ENCODE peak calls at places on chromosomes 12 and 14, in nine cellular contexts. I, S, P, F, Y, K, C, H and E are unnamed samples.

GRCh38 chr12:501722-502447 is 42.1 kb downstream of the B4GALNT3 start:
- DNase-seq in I (peak), S (no peak), P (no peak), F (no peak), Y (no peak), K (no peak), C (no peak), H (no peak), E (no peak)

GRCh38 chr12:132133952-132134652 is 10.0 kb downstream of the DDX51 start:
- DNase-seq in I (peak), S (no peak), P (peak), F (no peak), Y (no peak), K (no peak), C (no peak), H (no peak), E (no peak)

GRCh38 chr12:6927999-6928702 is 392 bp downstream of the ATN1 start:
- DNase-seq in I (peak), S (no peak), P (no peak), F (peak), Y (no peak), K (peak), C (no peak), H (no peak), E (no peak)

GRCh38 chr14:101819251-101819990 is 57.9 kb downstream of the PPP2R5C start:
- DNase-seq in I (no peak), S (peak), P (no peak), F (no peak), Y (no peak), K (no peak), C (no peak), H (no peak), E (peak)

GRCh38 chr12:34371050-34371449 is 348.8 kb downstream of the ALG10 start:
- DNase-seq in I (no peak), S (no peak), P (no peak), F (no peak), Y (no peak), K (no peak), C (no peak), H (no peak), E (no peak)

GRCh38 chr12:119807380-119807779 is 69.7 kb downstream of the CIT start:
- DNase-seq in I (peak), S (no peak), P (no peak), F (no peak), Y (no peak), K (no peak), C (no peak), H (no peak), E (no peak)

GRCh38 chr12:52910248-52910883 is 5.5 kb upstream of the KRT8 start:
- DNase-seq in I (no peak), S (no peak), P (no peak), F (no peak), Y (no peak), K (no peak), C (no peak), H (no peak), E (no peak)

GRCh38 chr12:109288571-109288970 is 20.5 kb downstream of the FOXN4 start:
- DNase-seq in I (no peak), S (no peak), P (no peak), F (no peak), Y (no peak), K (peak), C (no peak), H (no peak), E (no peak)

GRCh38 chr12:50537538-50537919 is 32.7 kb downstream of the DIP2B start:
- DNase-seq in I (no peak), S (no peak), P (no peak), F (no peak), Y (no peak), K (no peak), C (no peak), H (no peak), E (no peak)

GRCh38 chr12:110546339-110546738 is 36.8 kb downstream of the PPTC7 start:
- DNase-seq in I (no peak), S (no peak), P (no peak), F (no peak), Y (no peak), K (no peak), C (no peak), H (no peak), E (no peak)

GRCh38 chr12:12774791-12775190 is 10.7 kb upstream of the APOLD1 start:
- DNase-seq in I (no peak), S (no peak), P (no peak), F (no peak), Y (no peak), K (no peak), C (no peak), H (no peak), E (no peak)

GRCh38 chr12:11941601-11942360 is 129.0 kb upstream of the BCL2L14 start:
- DNase-seq in I (no peak), S (no peak), P (no peak), F (no peak), Y (no peak), K (no peak), C (no peak), H (no peak), E (no peak)

GRCh38 chr14:32129124-32129523 is 52.0 kb downstream of the ARHGAP5 start:
- DNase-seq in I (no peak), S (no peak), P (no peak), F (no peak), Y (no peak), K (no peak), C (no peak), H (no peak), E (no peak)

GRCh38 chr12:40158592-40159111 is 52.8 kb upstream of the SLC2A13 start:
- DNase-seq in I (peak), S (no peak), P (no peak), F (no peak), Y (no peak), K (no peak), C (no peak), H (no peak), E (no peak)

GRCh38 chr12:48078901-48079300 is 27.0 kb downstream of the SENP1 start:
- DNase-seq in I (no peak), S (no peak), P (no peak), F (no peak), Y (no peak), K (no peak), C (no peak), H (no peak), E (no peak)

GRCh38 chr14:97413991-97414717 is 617.0 kb downstream of the VRK1 start:
- DNase-seq in I (no peak), S (no peak), P (peak), F (no peak), Y (no peak), K (no peak), C (no peak), H (no peak), E (no peak)

GRCh38 chr14:101082436-101083384 is 179.2 kb upstream of the RTL1 start:
- DNase-seq in I (no peak), S (no peak), P (no peak), F (no peak), Y (no peak), K (no peak), C (no peak), H (no peak), E (no peak)

GRCh38 chr14:96583605-96584041 is 81.4 kb downstream of the PAPOLA start:
- DNase-seq in I (no peak), S (no peak), P (no peak), F (no peak), Y (no peak), K (no peak), C (no peak), H (no peak), E (no peak)

GRCh38 chr14:39876935-39877334 is 444.7 kb upstream of the FBXO33 start:
- DNase-seq in I (no peak), S (no peak), P (no peak), F (no peak), Y (no peak), K (no peak), C (no peak), H (no peak), E (no peak)

GRCh38 chr14:34051966-34052657 is 101.2 kb upstream of the EGLN3 start:
- DNase-seq in I (no peak), S (no peak), P (no peak), F (no peak), Y (no peak), K (no peak), C (no peak), H (no peak), E (no peak)

GRCh38 chr12:123064356-123064755 is 83.9 kb downstream of the ARL6IP4 start:
- DNase-seq in I (no peak), S (no peak), P (no peak), F (peak), Y (peak), K (no peak), C (no peak), H (no peak), E (no peak)

GRCh38 chr14:58772814-58773620 is 135.3 kb downstream of the DACT1 start:
- DNase-seq in I (peak), S (no peak), P (no peak), F (no peak), Y (no peak), K (no peak), C (no peak), H (no peak), E (no peak)

GRCh38 chr14:22282429-22282828 is 306.6 kb downstream of the DAD1 start:
- DNase-seq in I (no peak), S (no peak), P (no peak), F (no peak), Y (no peak), K (peak), C (peak), H (no peak), E (no peak)

GRCh38 chr12:95532851-95533250 is 18.4 kb downstream of the USP44 start:
- DNase-seq in I (no peak), S (no peak), P (no peak), F (no peak), Y (no peak), K (no peak), C (no peak), H (no peak), E (no peak)

GRCh38 chr14:68981539-68981976 is 2.5 kb upstream of the ACTN1 start:
- DNase-seq in I (no peak), S (no peak), P (no peak), F (no peak), Y (no peak), K (no peak), C (no peak), H (no peak), E (no peak)

GRCh38 chr12:16604853-16605252 is 1.1 kb downstream of the LMO3 start:
- DNase-seq in I (peak), S (no peak), P (peak), F (no peak), Y (no peak), K (no peak), C (no peak), H (no peak), E (no peak)

GRCh38 chr14:89465894-89466293 is 48.9 kb upstream of the FOXN3 start:
- DNase-seq in I (peak), S (no peak), P (no peak), F (no peak), Y (no peak), K (no peak), C (no peak), H (no peak), E (no peak)

GRCh38 chr14:100374270-100374669 is 51.1 kb downstream of the SLC25A47 start:
- DNase-seq in I (no peak), S (no peak), P (no peak), F (no peak), Y (no peak), K (no peak), C (no peak), H (no peak), E (no peak)

GRCh38 chr12:94327819-94328218 is 131.8 kb downstream of the CEP83 start:
- DNase-seq in I (no peak), S (no peak), P (no peak), F (no peak), Y (no peak), K (no peak), C (no peak), H (no peak), E (no peak)